ENCODE peak calls at places on chromosome 6, in nine cellular contexts. L is kidney, Z is cardiac muscle cell, Q is IMR-90, G is Peyer's patch, W is lung, E is GM23248, K is brain microvascular endothelial cell, C is coronary artery. F is an unnamed sample.

GRCh38 chr6:20707166-20707485 is 172.9 kb downstream of the CDKAL1 start:
- DNase-seq in L (no peak), Z (no peak), E (no peak), Q (no peak), K (no peak), C (no peak), W (no peak), G (no peak), F (no peak)

GRCh38 chr6:145860562-145860961 is 46.0 kb upstream of the FBXO30 start:
- DNase-seq in W (no peak), G (no peak), L (no peak), Z (no peak), K (no peak), E (no peak), Q (no peak), C (no peak), F (no peak)

GRCh38 chr6:112150363-112150762 is 63.0 kb downstream of the FAM229B start:
- DNase-seq in G (no peak), C (no peak), E (peak), L (no peak), W (no peak), K (no peak), Q (peak), Z (no peak), F (no peak)

GRCh38 chr6:161575508-161576254 is 301.8 kb upstream of the AGPAT4 start:
- DNase-seq in K (no peak), L (no peak), Z (no peak), W (no peak), C (no peak), Q (no peak), E (peak), G (no peak), F (no peak)

GRCh38 chr6:14440215-14440890 is 322.8 kb downstream of the CD83 start:
- DNase-seq in L (no peak), Q (peak), C (no peak), Z (no peak), K (no peak), G (no peak), E (peak), W (no peak), F (no peak)

GRCh38 chr6:34067814-34068213 is 78.1 kb downstream of the GRM4 start:
- DNase-seq in Q (no peak), K (no peak), C (no peak), E (peak), Z (no peak), G (no peak), W (no peak), L (no peak), F (no peak)

GRCh38 chr6:41167173-41167963 is 4.5 kb upstream of the TREM2 start:
- DNase-seq in L (no peak), E (peak), Q (peak), C (no peak), K (peak), W (peak), G (no peak), Z (peak), F (no peak)

GRCh38 chr6:11824986-11825385 is 46.4 kb upstream of the ADTRP start:
- DNase-seq in Z (no peak), L (no peak), C (no peak), Q (peak), G (no peak), E (peak), K (peak), W (no peak), F (no peak)

GRCh38 chr6:124119591-124119990 is 315.9 kb downstream of the NKAIN2 start:
- DNase-seq in Z (peak), C (no peak), W (no peak), K (no peak), G (no peak), E (no peak), Q (no peak), L (no peak), F (no peak)

GRCh38 chr6:10276106-10276505 is 138.8 kb downstream of the TFAP2A start:
- DNase-seq in L (no peak), K (no peak), E (peak), W (no peak), Z (no peak), Q (peak), C (no peak), G (no peak), F (no peak)

GRCh38 chr6:47292944-47293343 is 16.8 kb downstream of the TNFRSF21 start:
- DNase-seq in G (no peak), E (peak), L (no peak), C (no peak), W (no peak), K (peak), Z (no peak), Q (peak), F (no peak)

GRCh38 chr6:46042355-46042999 is 26.8 kb upstream of the CLIC5 start:
- DNase-seq in Z (peak), K (peak), E (peak), L (no peak), W (no peak), G (no peak), Q (peak), C (no peak), F (peak)

GRCh38 chr6:48151142-48151541 is 40.1 kb upstream of the PTCHD4 start:
- DNase-seq in G (no peak), Q (no peak), C (no peak), E (peak), L (no peak), Z (no peak), K (no peak), W (no peak), F (no peak)

GRCh38 chr6:6730831-6731230 is 142.3 kb downstream of the LY86 start:
- DNase-seq in Z (no peak), W (no peak), E (peak), K (peak), C (no peak), Q (peak), G (no peak), L (no peak), F (no peak)

GRCh38 chr6:149636116-149636515 is 12.4 kb downstream of the KATNA1 start:
- DNase-seq in C (no peak), L (no peak), G (no peak), Q (peak), W (no peak), K (peak), E (peak), Z (no peak), F (no peak)

GRCh38 chr6:129345890-129346289 is 364.1 kb downstream of the ARHGAP18 start:
- DNase-seq in G (no peak), L (no peak), W (no peak), Z (no peak), K (peak), E (peak), Q (peak), C (no peak), F (no peak)

GRCh38 chr6:158516098-158516497 is 43.8 kb upstream of the TMEM181 start:
- DNase-seq in K (no peak), W (no peak), L (no peak), C (no peak), Z (no peak), Q (no peak), E (no peak), G (no peak), F (no peak)

GRCh38 chr6:117840541-117840983 is 66.5 kb upstream of the SLC35F1 start:
- DNase-seq in K (peak), E (peak), G (no peak), L (no peak), W (no peak), C (no peak), Z (peak), Q (peak), F (no peak)

GRCh38 chr6:78863576-78863975 is 3.8 kb upstream of the IRAK1BP1 start:
- DNase-seq in Q (no peak), E (no peak), L (no peak), W (no peak), C (no peak), K (no peak), G (no peak), Z (no peak), F (no peak)

GRCh38 chr6:116278853-116279231 is 888 bp downstream of the TSPYL1 start:
- DNase-seq in L (peak), Z (no peak), Q (peak), C (no peak), K (no peak), G (peak), W (no peak), E (no peak), F (no peak)

GRCh38 chr6:33947916-33948594 is 144.3 kb upstream of the MLN start:
- DNase-seq in W (no peak), Q (no peak), L (peak), G (no peak), Z (no peak), C (no peak), E (no peak), K (no peak), F (no peak)

GRCh38 chr6:31197559-31198305 is 27.2 kb upstream of the POU5F1 start:
- DNase-seq in E (peak), Z (peak), L (peak), W (peak), Q (peak), G (peak), K (peak), C (peak), F (peak)

GRCh38 chr6:154500769-154501171 is 9.7 kb downstream of the CNKSR3 start:
- DNase-seq in G (no peak), L (no peak), Z (peak), W (no peak), C (no peak), K (no peak), Q (no peak), E (peak), F (no peak)

GRCh38 chr6:123462141-123462540 is 174.6 kb downstream of the TRDN start:
- DNase-seq in L (no peak), Q (no peak), G (no peak), C (no peak), E (no peak), K (no peak), Z (no peak), W (no peak), F (no peak)

GRCh38 chr6:116084284-116084683 is 16.4 kb upstream of the NT5DC1 start:
- DNase-seq in E (no peak), G (no peak), K (no peak), Z (no peak), L (no peak), C (no peak), Q (no peak), W (no peak), F (no peak)

GRCh38 chr6:105170066-105170465 is 9.7 kb downstream of the POPDC3 start:
- DNase-seq in K (no peak), G (no peak), Q (peak), C (no peak), E (peak), Z (no peak), W (no peak), L (no peak), F (no peak)

GRCh38 chr6:33029297-33030184 is 20.1 kb upstream of the HLA-DOA start:
- DNase-seq in L (no peak), C (no peak), E (peak), W (peak), G (peak), Z (peak), K (peak), Q (peak), F (no peak)

GRCh38 chr6:35090734-35091133 is 50.4 kb downstream of the TCP11 start:
- DNase-seq in E (no peak), W (no peak), Q (no peak), L (no peak), C (no peak), K (no peak), G (no peak), Z (no peak), F (no peak)

GRCh38 chr6:8535505-8535904 is 100.2 kb upstream of the SLC35B3 start:
- DNase-seq in C (no peak), L (no peak), Q (no peak), E (peak), G (no peak), Z (no peak), K (no peak), W (no peak), F (no peak)

GRCh38 chr6:168916576-168917207 is 337.0 kb downstream of the THBS2 start:
- DNase-seq in K (no peak), W (no peak), Z (no peak), L (no peak), Q (no peak), G (no peak), C (no peak), E (peak), F (no peak)

GRCh38 chr6:101770116-101770515 is 376.6 kb downstream of the GRIK2 start:
- DNase-seq in C (no peak), L (no peak), K (no peak), E (no peak), Q (no peak), G (no peak), Z (no peak), W (no peak), F (no peak)

GRCh38 chr6:25490018-25490865 is 161.8 kb upstream of the SCGN start:
- DNase-seq in G (peak), Z (peak), Q (peak), L (peak), W (peak), K (peak), C (peak), E (peak), F (peak)

GRCh38 chr6:152146385-152146784 is 338.9 kb downstream of the ESR1 start:
- DNase-seq in Z (no peak), W (no peak), Q (peak), E (peak), L (no peak), C (no peak), K (peak), G (no peak), F (no peak)

GRCh38 chr6:18613511-18613910 is 226.4 kb downstream of the RNF144B start:
- DNase-seq in G (no peak), C (no peak), E (no peak), Q (no peak), L (no peak), Z (no peak), K (no peak), W (no peak), F (no peak)

GRCh38 chr6:63496388-63496804 is 75.9 kb upstream of the LOC128125822 start:
- DNase-seq in Q (no peak), E (no peak), W (no peak), L (no peak), G (no peak), K (no peak), Z (no peak), C (no peak), F (no peak)

DNA sequence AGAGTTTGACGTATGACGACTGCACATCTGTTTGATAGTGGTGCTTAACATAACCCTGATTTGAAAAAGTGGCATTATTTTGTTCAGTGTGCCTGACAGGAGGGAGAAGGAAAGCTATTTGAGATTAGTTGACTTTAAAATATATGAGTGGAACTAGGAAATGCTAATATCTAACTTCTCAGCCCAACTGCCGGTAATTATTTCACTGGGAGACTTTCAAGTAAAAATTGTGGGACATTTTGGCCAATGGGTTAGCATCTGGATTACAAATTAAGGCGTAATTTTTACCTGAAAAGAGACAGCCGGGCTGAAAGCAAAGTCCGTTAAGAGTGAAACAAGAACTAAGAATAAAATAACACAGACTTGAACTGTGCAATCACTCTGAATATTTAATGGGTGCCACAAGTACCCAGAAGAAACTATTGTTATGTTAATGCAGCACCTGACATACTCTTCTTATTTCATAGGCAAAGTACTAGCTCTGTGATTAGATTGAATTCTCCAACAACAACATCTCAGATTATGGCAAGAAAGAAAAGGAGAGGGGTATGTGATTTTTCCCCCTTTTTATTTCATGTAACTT is 2.0 kb downstream of the HEY2 start:
- DNase-seq in W (no peak), E (no peak), C (no peak), Z (no peak), Q (no peak), K (no peak), G (no peak), L (no peak), F (no peak)
- H3K4me3 ChIP-seq in W (no peak), E (no peak), C (peak), Z (peak), Q (no peak), K (no peak), G (no peak), L (peak), F (no peak)

GRCh38 chr6:150979826-150980225 is 114.3 kb downstream of the MTHFD1L start:
- DNase-seq in Q (peak), W (no peak), E (no peak), C (no peak), L (no peak), K (no peak), G (no peak), Z (no peak), F (no peak)
- H3K27ac ChIP-seq in Q (peak), W (no peak), E (no peak), C (no peak), L (no peak), K (no peak), G (no peak), Z (no peak), F (no peak)

DNA sequence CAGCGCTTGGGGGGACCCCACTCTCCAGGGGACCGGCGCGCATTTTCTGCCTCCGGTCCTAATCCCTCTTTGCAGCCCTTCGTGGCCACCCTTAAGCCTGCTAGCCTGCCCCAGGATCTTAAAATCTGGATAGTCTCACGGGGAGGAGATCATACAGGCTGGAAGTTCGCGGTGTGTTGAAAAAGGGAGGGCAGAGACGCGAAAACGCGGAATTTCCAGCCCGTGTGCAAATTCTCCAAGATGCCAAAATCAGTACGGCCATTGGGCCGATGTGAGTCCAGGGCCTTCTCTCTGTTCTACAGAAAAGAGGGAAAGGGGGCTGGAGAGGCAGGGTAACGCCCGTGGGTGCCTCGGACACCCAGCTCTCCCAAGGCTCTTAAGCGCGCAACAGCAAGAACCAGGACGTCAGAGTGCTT is 9.4 kb downstream of the NR2E1 start:
- DNase-seq in Z (no peak), Q (no peak), W (no peak), L (no peak), G (no peak), E (no peak), C (no peak), K (no peak), F (no peak)
- H3K4me3 ChIP-seq in Z (peak), Q (no peak), W (no peak), L (no peak), G (peak), E (no peak), C (peak), K (no peak), F (no peak)

DNA sequence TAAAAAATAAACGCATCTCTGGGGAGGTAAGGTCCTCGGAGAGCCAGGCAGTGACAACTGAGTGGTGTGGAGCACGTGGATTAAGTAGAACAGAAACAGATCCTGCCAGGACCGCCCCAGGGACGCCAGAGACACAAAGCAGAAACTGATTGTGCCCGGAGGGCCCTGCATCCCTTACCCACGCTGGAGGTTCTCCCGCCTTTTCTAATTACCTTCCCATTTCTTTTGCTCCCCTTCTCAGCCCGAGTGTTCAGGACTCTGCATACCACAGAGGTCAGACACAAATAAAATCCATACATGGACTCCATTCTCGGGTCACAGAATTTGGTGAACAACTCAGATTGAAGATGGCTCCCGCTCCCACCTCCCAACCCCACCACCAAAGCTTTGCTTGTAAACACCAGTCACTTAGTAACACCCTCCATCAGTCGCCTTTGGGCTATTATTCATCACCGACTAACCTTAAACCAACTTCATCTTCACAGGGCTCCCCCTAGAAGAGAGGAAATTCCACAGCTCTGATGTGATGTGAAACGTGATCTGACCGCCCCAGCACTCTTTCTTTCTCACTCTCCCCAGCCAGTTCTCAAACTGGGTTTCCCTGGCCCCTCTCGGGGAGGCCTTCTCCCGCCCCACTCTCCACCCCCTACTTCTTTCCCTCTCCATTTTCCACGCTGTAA is 32.6 kb upstream of the PIM1 start:
- DNase-seq in L (no peak), E (peak), K (peak), G (no peak), W (no peak), C (no peak), Z (peak), Q (peak), F (peak)
- H3K27ac ChIP-seq in L (peak), E (peak), K (peak), G (no peak), W (peak), C (peak), Z (peak), Q (peak), F (no peak)

GRCh38 chr6:125636671-125637070 is 112.8 kb upstream of the HEY2 start:
- DNase-seq in L (no peak), G (no peak), E (no peak), K (no peak), Z (no peak), W (no peak), C (no peak), Q (no peak), F (no peak)

GRCh38 chr6:125631165-125631564 is 118.3 kb upstream of the HEY2 start:
- DNase-seq in Z (no peak), G (no peak), C (no peak), W (no peak), Q (no peak), K (no peak), E (no peak), L (no peak), F (no peak)
- H3K4me3 ChIP-seq in Z (no peak), G (no peak), C (no peak), W (no peak), Q (no peak), K (no peak), E (no peak), L (no peak), F (no peak)

GRCh38 chr6:90467546-90467945 is 119.3 kb downstream of the MAP3K7 start:
- DNase-seq in K (no peak), Q (no peak), E (no peak), Z (no peak), C (no peak), W (no peak), G (no peak), L (no peak), F (no peak)

GRCh38 chr6:90468080-90468479 is 118.8 kb downstream of the MAP3K7 start:
- DNase-seq in K (peak), E (peak), W (no peak), L (no peak), G (no peak), Q (peak), C (no peak), Z (no peak), F (no peak)

GRCh38 chr6:90464507-90464906 is 122.4 kb downstream of the MAP3K7 start:
- DNase-seq in C (no peak), Q (no peak), W (no peak), Z (no peak), K (no peak), L (no peak), E (no peak), G (no peak), F (no peak)

GRCh38 chr6:90463874-90464273 is 123.0 kb downstream of the MAP3K7 start:
- DNase-seq in E (no peak), G (no peak), W (no peak), Q (no peak), C (no peak), Z (no peak), K (no peak), L (no peak), F (no peak)

GRCh38 chr6:90466191-90466940 is 120.5 kb downstream of the MAP3K7 start:
- DNase-seq in C (no peak), G (no peak), E (peak), W (no peak), Z (no peak), Q (peak), L (no peak), K (peak), F (no peak)
- H3K27ac ChIP-seq in C (no peak), G (no peak), E (no peak), W (no peak), Z (no peak), Q (no peak), L (no peak), K (no peak), F (no peak)